ENCODE peak calls at places on chromosome 1, in seven cellular contexts. V is HEK293T, R is AG08395, U is activated T-helper 1 cell treated with Interleukin-2 at 50 U/mL for 16 hours, D is heart right ventricle, G is NCI-H2081 treated with DMSO at 0.1 percent for 48 hours, H is NCI-H748 treated with DMSO at 0.1 percent for 48 hours. M is an unnamed sample.

GRCh38 chr1:156709743-156710489 is 4.5 kb upstream of the CRABP2 start:
- DNase-seq in V (no peak), R (peak), U (no peak), D (peak), G (no peak), H (no peak), M (peak)

GRCh38 chr1:17765444-17766411 is 10.6 kb downstream of the ACTL8 start:
- DNase-seq in V (no peak), R (peak), U (no peak), D (no peak), G (no peak), H (no peak), M (no peak)

GRCh38 chr1:160429125-160429551 is 28.8 kb downstream of the VANGL2 start:
- DNase-seq in V (no peak), R (no peak), U (no peak), D (no peak), G (no peak), H (no peak), M (no peak)

GRCh38 chr1:40404670-40405462 is 31.3 kb downstream of the SMAP2 start:
- DNase-seq in V (peak), R (peak), U (no peak), D (no peak), G (peak), H (peak), M (peak)

GRCh38 chr1:2966435-2966834 is 54.8 kb upstream of the ACTRT2 start:
- DNase-seq in V (no peak), R (no peak), U (no peak), D (no peak), G (no peak), H (no peak), M (no peak)

GRCh38 chr1:84653130-84653680 is 37.1 kb downstream of the SSX2IP start:
- DNase-seq in V (peak), R (peak), U (no peak), D (no peak), G (no peak), H (no peak), M (peak)

GRCh38 chr1:145995964-145996432 is 381 bp downstream of the TXNIP start:
- DNase-seq in V (peak), R (no peak), U (no peak), D (no peak), G (no peak), H (no peak), M (no peak)

GRCh38 chr1:11729155-11729497 is 6.8 kb upstream of the AGTRAP start:
- DNase-seq in V (no peak), R (no peak), U (no peak), D (no peak), G (no peak), H (no peak), M (no peak)

GRCh38 chr1:167630568-167631385 is 745 bp downstream of the RCSD1 start:
- DNase-seq in V (no peak), R (no peak), U (peak), D (no peak), G (no peak), H (no peak), M (no peak)

GRCh38 chr1:34113362-34113761 is 51.7 kb downstream of the CSMD2 start:
- DNase-seq in V (no peak), R (no peak), U (no peak), D (no peak), G (no peak), H (no peak), M (no peak)

M was measured in epithelial cell of esophagus.